ENCODE peak calls at places on chromosomes 16 and 17, in four cellular contexts. D is upper lobe of left lung, L is astrocyte, P is body of pancreas. R is an unnamed sample.

GRCh38 chr17:4818276-4818675 is 11.3 kb downstream of the PLD2 start:
- DNase-seq in D (no peak), L (no peak), P (no peak), R (no peak)

GRCh38 chr16:48862087-48862532 is 252.1 kb upstream of the N4BP1 start:
- DNase-seq in D (no peak), L (peak), P (no peak), R (no peak)

GRCh38 chr16:26645629-26646028 is 421.1 kb upstream of the C16orf82 start:
- DNase-seq in D (no peak), L (no peak), P (peak), R (no peak)

GRCh38 chr16:29148867-29149272 is 164.0 kb downstream of the LAT start:
- DNase-seq in D (peak), L (no peak), P (peak), R (no peak)

GRCh38 chr17:69404398-69404797 is 10.1 kb upstream of the MAP2K6 start:
- DNase-seq in D (no peak), L (no peak), P (no peak), R (no peak)

GRCh38 chr17:6346986-6347385 is 87.9 kb downstream of the AIPL1 start:
- DNase-seq in D (no peak), L (no peak), P (no peak), R (no peak)

GRCh38 chr16:66858740-66859396 is 14.7 kb downstream of the CA7 start:
- DNase-seq in D (peak), L (peak), P (no peak), R (peak)

GRCh38 chr16:24427840-24428239 is 111.5 kb upstream of the RBBP6 start:
- DNase-seq in D (no peak), L (no peak), P (no peak), R (no peak)

GRCh38 chr17:63285566-63285965 is 160.5 kb downstream of the CYB561 start:
- DNase-seq in D (no peak), L (peak), P (no peak), R (no peak)

GRCh38 chr16:22641030-22641671 is 130.5 kb downstream of the NPIPB5 start:
- DNase-seq in D (no peak), L (peak), P (no peak), R (no peak)

GRCh38 chr17:47949951-47950350 is 7.7 kb downstream of the PRR15L start:
- DNase-seq in D (no peak), L (no peak), P (peak), R (no peak)

GRCh38 chr17:77164483-77165030 is 23.8 kb downstream of the SEC14L1 start:
- DNase-seq in D (no peak), L (peak), P (no peak), R (peak)

GRCh38 chr17:65417406-65418221 is 143.8 kb downstream of the AXIN2 start:
- DNase-seq in D (no peak), L (no peak), P (no peak), R (no peak)

GRCh38 chr17:67273900-67274299 is 28.9 kb upstream of the HELZ start:
- DNase-seq in D (no peak), L (no peak), P (no peak), R (no peak)

GRCh38 chr17:18917506-18918032 is 34.4 kb upstream of the SLC5A10 start:
- DNase-seq in D (no peak), L (no peak), P (no peak), R (no peak)

GRCh38 chr17:18921912-18922451 is 30.0 kb upstream of the SLC5A10 start:
- DNase-seq in D (no peak), L (peak), P (no peak), R (no peak)

GRCh38 chr17:18921485-18921884 is 30.5 kb upstream of the SLC5A10 start:
- DNase-seq in D (no peak), L (no peak), P (no peak), R (no peak)

GRCh38 chr17:18920911-18921441 is 31.0 kb upstream of the SLC5A10 start:
- DNase-seq in D (no peak), L (peak), P (no peak), R (no peak)

GRCh38 chr17:18919963-18920362 is 32.0 kb upstream of the SLC5A10 start:
- DNase-seq in D (no peak), L (no peak), P (no peak), R (no peak)
- H3K27ac ChIP-seq in D (no peak), L (no peak), P (no peak), R (no peak)

GRCh38 chr17:45021607-45022287 is 29.7 kb downstream of the DCAKD start:
- DNase-seq in D (peak), L (no peak), P (peak), R (peak)
- H3K27ac ChIP-seq in D (no peak), L (no peak), P (peak), R (peak)

GRCh38 chr17:38466346-38467315 is 38.4 kb downstream of the ARHGAP23 start:
- DNase-seq in D (no peak), L (no peak), P (no peak), R (no peak)

GRCh38 chr17:38464723-38465419 is 36.6 kb downstream of the ARHGAP23 start:
- DNase-seq in D (peak), L (peak), P (peak), R (peak)

GRCh38 chr17:38465420-38466345 is 37.4 kb downstream of the ARHGAP23 start:
- DNase-seq in D (no peak), L (no peak), P (peak), R (peak)

GRCh38 chr17:38463451-38463858 is 35.2 kb downstream of the ARHGAP23 start:
- DNase-seq in D (no peak), L (no peak), P (no peak), R (peak)

GRCh38 chr17:38464251-38464722 is 36.0 kb downstream of the ARHGAP23 start:
- DNase-seq in D (no peak), L (no peak), P (no peak), R (peak)
- H3K27ac ChIP-seq in D (peak), L (peak), P (peak), R (peak)

GRCh38 chr16:1972490-1972877 is 631 bp downstream of the TBL3 start:
- DNase-seq in D (no peak), L (no peak), P (no peak), R (no peak)
- H3K27ac ChIP-seq in D (peak), L (peak), P (peak), R (peak)

GRCh38 chr16:10950393-10950792 is 6.0 kb downstream of the CLEC16A start:
- DNase-seq in D (no peak), L (no peak), P (no peak), R (no peak)
- H3K27ac ChIP-seq in D (no peak), L (no peak), P (no peak), R (no peak)